ENCODE peak calls at places on chromosomes 1 and 21, in ten cellular contexts. One of them, this sample, is unnamed.

GRCh38 chr21:40386301-40386911 is 460.6 kb downstream of the DSCAM start:
- DNase-seq in IMR-90: no peak
- DNase-seq in CD8-positive, alpha-beta T cell: no peak
- DNase-seq in fibroblast of lung: no peak
- DNase-seq in brain microvascular endothelial cell: no peak
- DNase-seq in keratinocyte: no peak
- DNase-seq in stomach: peak
- DNase-seq in MM.1S: peak
- DNase-seq in tibial nerve: peak
- DNase-seq in A549: peak
- DNase-seq in this sample: peak

GRCh38 chr1:235758931-235759330 is 107.8 kb downstream of the LYST start:
- DNase-seq in A549: no peak
- DNase-seq in fibroblast of lung: no peak
- DNase-seq in tibial nerve: peak
- DNase-seq in brain microvascular endothelial cell: no peak
- DNase-seq in keratinocyte: no peak
- DNase-seq in CD8-positive, alpha-beta T cell: no peak
- DNase-seq in MM.1S: no peak
- DNase-seq in stomach: no peak
- DNase-seq in IMR-90: no peak
- DNase-seq in this sample: no peak

GRCh38 chr1:65412984-65413375 is 7.5 kb upstream of the LEPR start:
- DNase-seq in A549: no peak
- DNase-seq in IMR-90: peak
- DNase-seq in keratinocyte: no peak
- DNase-seq in stomach: no peak
- DNase-seq in tibial nerve: no peak
- DNase-seq in brain microvascular endothelial cell: peak
- DNase-seq in fibroblast of lung: no peak
- DNase-seq in MM.1S: no peak
- DNase-seq in CD8-positive, alpha-beta T cell: no peak
- DNase-seq in this sample: no peak

GRCh38 chr1:161215079-161215478 is at the start of gene FCER1G:
- DNase-seq in CD8-positive, alpha-beta T cell: no peak
- DNase-seq in keratinocyte: no peak
- DNase-seq in stomach: no peak
- DNase-seq in fibroblast of lung: no peak
- DNase-seq in tibial nerve: peak
- DNase-seq in brain microvascular endothelial cell: no peak
- DNase-seq in IMR-90: no peak
- DNase-seq in A549: no peak
- DNase-seq in MM.1S: no peak
- DNase-seq in this sample: peak

GRCh38 chr1:167439301-167439988 is 78.9 kb downstream of the CD247 start:
- DNase-seq in MM.1S: peak
- DNase-seq in A549: peak
- DNase-seq in stomach: no peak
- DNase-seq in keratinocyte: no peak
- DNase-seq in brain microvascular endothelial cell: peak
- DNase-seq in CD8-positive, alpha-beta T cell: peak
- DNase-seq in tibial nerve: no peak
- DNase-seq in fibroblast of lung: peak
- DNase-seq in IMR-90: peak
- DNase-seq in this sample: peak

GRCh38 chr1:31476891-31477846 is 64.2 kb downstream of the SERINC2 start:
- DNase-seq in keratinocyte: peak
- DNase-seq in stomach: no peak
- DNase-seq in CD8-positive, alpha-beta T cell: no peak
- DNase-seq in brain microvascular endothelial cell: no peak
- DNase-seq in IMR-90: no peak
- DNase-seq in A549: no peak
- DNase-seq in fibroblast of lung: no peak
- DNase-seq in MM.1S: peak
- DNase-seq in tibial nerve: no peak
- DNase-seq in this sample: no peak

GRCh38 chr1:115669002-115669673 is 27.4 kb downstream of the VANGL1 start:
- DNase-seq in CD8-positive, alpha-beta T cell: no peak
- DNase-seq in keratinocyte: no peak
- DNase-seq in MM.1S: no peak
- DNase-seq in A549: peak
- DNase-seq in stomach: no peak
- DNase-seq in tibial nerve: no peak
- DNase-seq in fibroblast of lung: peak
- DNase-seq in IMR-90: peak
- DNase-seq in brain microvascular endothelial cell: peak
- DNase-seq in this sample: no peak

GRCh38 chr1:53127546-53127945 is 14.9 kb downstream of the SLC1A7 start:
- DNase-seq in tibial nerve: no peak
- DNase-seq in stomach: no peak
- DNase-seq in CD8-positive, alpha-beta T cell: no peak
- DNase-seq in keratinocyte: no peak
- DNase-seq in A549: no peak
- DNase-seq in MM.1S: no peak
- DNase-seq in brain microvascular endothelial cell: no peak
- DNase-seq in IMR-90: peak
- DNase-seq in fibroblast of lung: no peak
- DNase-seq in this sample: no peak

GRCh38 chr1:87141556-87141955 is 187.1 kb upstream of the LMO4 start:
- DNase-seq in brain microvascular endothelial cell: no peak
- DNase-seq in tibial nerve: no peak
- DNase-seq in MM.1S: no peak
- DNase-seq in CD8-positive, alpha-beta T cell: no peak
- DNase-seq in keratinocyte: no peak
- DNase-seq in IMR-90: no peak
- DNase-seq in fibroblast of lung: no peak
- DNase-seq in A549: no peak
- DNase-seq in stomach: no peak
- DNase-seq in this sample: no peak

GRCh38 chr1:200628223-200628868 is 7.8 kb upstream of the KIF14 start:
- DNase-seq in MM.1S: peak
- DNase-seq in keratinocyte: no peak
- DNase-seq in CD8-positive, alpha-beta T cell: peak
- DNase-seq in stomach: no peak
- DNase-seq in IMR-90: no peak
- DNase-seq in fibroblast of lung: no peak
- DNase-seq in brain microvascular endothelial cell: no peak
- DNase-seq in A549: no peak
- DNase-seq in tibial nerve: no peak
- DNase-seq in this sample: no peak

GRCh38 chr1:207097871-207098324 is 6.1 kb upstream of the C4BPA start:
- DNase-seq in tibial nerve: no peak
- DNase-seq in brain microvascular endothelial cell: no peak
- DNase-seq in IMR-90: no peak
- DNase-seq in CD8-positive, alpha-beta T cell: no peak
- DNase-seq in keratinocyte: no peak
- DNase-seq in A549: no peak
- DNase-seq in fibroblast of lung: no peak
- DNase-seq in MM.1S: no peak
- DNase-seq in stomach: no peak
- DNase-seq in this sample: no peak

GRCh38 chr1:158507511-158507910 is 35.5 kb downstream of the OR10R2 start:
- DNase-seq in IMR-90: no peak
- DNase-seq in keratinocyte: no peak
- DNase-seq in fibroblast of lung: no peak
- DNase-seq in tibial nerve: no peak
- DNase-seq in MM.1S: no peak
- DNase-seq in CD8-positive, alpha-beta T cell: no peak
- DNase-seq in A549: no peak
- DNase-seq in brain microvascular endothelial cell: no peak
- DNase-seq in stomach: no peak
- DNase-seq in this sample: no peak

GRCh38 chr1:170218261-170218660 is 72.5 kb downstream of the NTMT2 start:
- DNase-seq in tibial nerve: no peak
- DNase-seq in CD8-positive, alpha-beta T cell: no peak
- DNase-seq in MM.1S: no peak
- DNase-seq in stomach: no peak
- DNase-seq in keratinocyte: no peak
- DNase-seq in A549: no peak
- DNase-seq in brain microvascular endothelial cell: no peak
- DNase-seq in IMR-90: peak
- DNase-seq in fibroblast of lung: no peak
- DNase-seq in this sample: no peak

GRCh38 chr21:18970941-18971340 is 567.4 kb upstream of the TMPRSS15 start:
- DNase-seq in IMR-90: no peak
- DNase-seq in stomach: no peak
- DNase-seq in keratinocyte: no peak
- DNase-seq in A549: no peak
- DNase-seq in fibroblast of lung: no peak
- DNase-seq in MM.1S: no peak
- DNase-seq in CD8-positive, alpha-beta T cell: no peak
- DNase-seq in brain microvascular endothelial cell: no peak
- DNase-seq in tibial nerve: no peak
- DNase-seq in this sample: no peak

GRCh38 chr1:65830306-65830705 is 37.6 kb downstream of the PDE4B start:
- DNase-seq in keratinocyte: no peak
- DNase-seq in stomach: no peak
- DNase-seq in brain microvascular endothelial cell: no peak
- DNase-seq in tibial nerve: no peak
- DNase-seq in IMR-90: peak
- DNase-seq in MM.1S: no peak
- DNase-seq in CD8-positive, alpha-beta T cell: no peak
- DNase-seq in A549: no peak
- DNase-seq in fibroblast of lung: no peak
- DNase-seq in this sample: no peak

GRCh38 chr21:34915364-34915834 is 133.7 kb downstream of the RUNX1 start:
- DNase-seq in fibroblast of lung: peak
- DNase-seq in IMR-90: peak
- DNase-seq in tibial nerve: no peak
- DNase-seq in stomach: no peak
- DNase-seq in brain microvascular endothelial cell: no peak
- DNase-seq in keratinocyte: peak
- DNase-seq in CD8-positive, alpha-beta T cell: no peak
- DNase-seq in MM.1S: no peak
- DNase-seq in A549: no peak
- DNase-seq in this sample: no peak

GRCh38 chr1:206608108-206608698 is 4.1 kb downstream of the EIF2D start:
- DNase-seq in MM.1S: peak
- DNase-seq in CD8-positive, alpha-beta T cell: peak
- DNase-seq in stomach: peak
- DNase-seq in keratinocyte: no peak
- DNase-seq in tibial nerve: peak
- DNase-seq in A549: peak
- DNase-seq in brain microvascular endothelial cell: peak
- DNase-seq in IMR-90: peak
- DNase-seq in fibroblast of lung: peak
- DNase-seq in this sample: no peak

GRCh38 chr21:41660748-41661147 is 106.1 kb downstream of the RIPK4 start:
- DNase-seq in MM.1S: no peak
- DNase-seq in IMR-90: no peak
- DNase-seq in stomach: no peak
- DNase-seq in CD8-positive, alpha-beta T cell: no peak
- DNase-seq in tibial nerve: no peak
- DNase-seq in keratinocyte: no peak
- DNase-seq in brain microvascular endothelial cell: no peak
- DNase-seq in fibroblast of lung: no peak
- DNase-seq in A549: no peak
- DNase-seq in this sample: no peak

GRCh38 chr1:102790997-102791396 is 317.3 kb downstream of the COL11A1 start:
- DNase-seq in stomach: no peak
- DNase-seq in brain microvascular endothelial cell: peak
- DNase-seq in IMR-90: no peak
- DNase-seq in CD8-positive, alpha-beta T cell: no peak
- DNase-seq in keratinocyte: no peak
- DNase-seq in A549: no peak
- DNase-seq in tibial nerve: no peak
- DNase-seq in fibroblast of lung: peak
- DNase-seq in MM.1S: no peak
- DNase-seq in this sample: no peak
- TF ChIP-seq CTCF in stomach: no peak
- TF ChIP-seq CTCF in brain microvascular endothelial cell: peak
- TF ChIP-seq CTCF in IMR-90: peak
- TF ChIP-seq CTCF in CD8-positive, alpha-beta T cell: no peak
- TF ChIP-seq CTCF in keratinocyte: no peak
- TF ChIP-seq CTCF in A549: no peak
- TF ChIP-seq CTCF in tibial nerve: no peak
- TF ChIP-seq CTCF in fibroblast of lung: peak
- TF ChIP-seq CTCF in MM.1S: no peak
- TF ChIP-seq CTCF in this sample: no peak

GRCh38 chr1:116914667-116915066 is 5.0 kb downstream of the PTGFRN start:
- DNase-seq in tibial nerve: no peak
- DNase-seq in MM.1S: no peak
- DNase-seq in keratinocyte: no peak
- DNase-seq in stomach: no peak
- DNase-seq in fibroblast of lung: no peak
- DNase-seq in IMR-90: no peak
- DNase-seq in brain microvascular endothelial cell: no peak
- DNase-seq in CD8-positive, alpha-beta T cell: no peak
- DNase-seq in A549: no peak
- DNase-seq in this sample: no peak
- H3K4me3 ChIP-seq in tibial nerve: no peak
- H3K4me3 ChIP-seq in MM.1S: no peak
- H3K4me3 ChIP-seq in keratinocyte: peak
- H3K4me3 ChIP-seq in stomach: peak
- H3K4me3 ChIP-seq in fibroblast of lung: no peak
- H3K4me3 ChIP-seq in IMR-90: no peak
- H3K4me3 ChIP-seq in brain microvascular endothelial cell: no peak
- H3K4me3 ChIP-seq in CD8-positive, alpha-beta T cell: no peak
- H3K4me3 ChIP-seq in A549: no peak
- H3K4me3 ChIP-seq in this sample: peak

DNA sequence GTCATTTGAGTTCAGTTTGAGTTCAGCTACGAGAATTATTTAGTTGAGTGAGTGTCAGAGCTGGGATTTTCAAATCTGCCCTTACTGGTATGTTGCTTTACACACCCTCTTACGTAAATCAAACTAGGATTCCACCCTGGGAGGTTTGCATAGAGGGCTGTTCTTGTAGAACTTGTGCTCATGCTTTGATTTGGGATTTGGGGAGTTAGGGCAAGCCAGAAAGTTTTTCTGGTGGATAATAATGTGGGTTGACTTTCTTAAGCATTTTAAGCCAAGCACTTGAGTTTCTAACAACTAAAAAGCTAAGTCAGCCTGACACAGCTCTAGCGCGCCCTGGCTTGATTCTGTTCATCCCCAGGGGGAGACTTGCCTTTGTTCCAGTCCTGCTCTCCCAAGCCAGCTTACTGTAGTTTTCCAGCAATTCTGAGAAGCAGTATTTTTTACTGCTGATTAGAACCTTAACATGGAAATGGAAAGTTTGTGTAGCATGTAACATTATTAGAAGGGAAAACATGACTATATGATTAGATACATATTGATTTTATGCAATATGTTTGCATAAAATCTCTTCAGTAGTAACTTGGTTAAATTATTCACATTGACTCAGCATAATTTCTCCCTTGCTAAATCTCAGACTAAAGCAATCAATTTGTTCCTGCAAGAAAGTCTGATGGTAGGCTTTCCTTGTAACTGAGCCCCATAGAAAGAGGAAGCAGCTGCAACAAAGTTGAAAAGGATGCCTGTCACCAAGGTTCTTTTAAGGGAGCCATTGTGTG is 11.1 kb upstream of the PGD start:
- DNase-seq in fibroblast of lung: peak
- DNase-seq in tibial nerve: peak
- DNase-seq in MM.1S: peak
- DNase-seq in stomach: no peak
- DNase-seq in brain microvascular endothelial cell: peak
- DNase-seq in IMR-90: peak
- DNase-seq in CD8-positive, alpha-beta T cell: no peak
- DNase-seq in keratinocyte: no peak
- DNase-seq in A549: peak
- DNase-seq in this sample: peak
- H3K27ac ChIP-seq in fibroblast of lung: peak
- H3K27ac ChIP-seq in tibial nerve: peak
- H3K27ac ChIP-seq in MM.1S: peak
- H3K27ac ChIP-seq in stomach: peak
- H3K27ac ChIP-seq in brain microvascular endothelial cell: peak
- H3K27ac ChIP-seq in IMR-90: peak
- H3K27ac ChIP-seq in CD8-positive, alpha-beta T cell: no peak
- H3K27ac ChIP-seq in keratinocyte: peak
- H3K27ac ChIP-seq in A549: peak
- H3K27ac ChIP-seq in this sample: peak

GRCh38 chr1:192749349-192749748 is 59.5 kb upstream of the RGS2 start:
- DNase-seq in fibroblast of lung: no peak
- DNase-seq in MM.1S: no peak
- DNase-seq in CD8-positive, alpha-beta T cell: no peak
- DNase-seq in A549: no peak
- DNase-seq in stomach: no peak
- DNase-seq in tibial nerve: no peak
- DNase-seq in IMR-90: no peak
- DNase-seq in keratinocyte: no peak
- DNase-seq in brain microvascular endothelial cell: no peak
- DNase-seq in this sample: no peak
- TF ChIP-seq CTCF in fibroblast of lung: no peak
- TF ChIP-seq CTCF in MM.1S: no peak
- TF ChIP-seq CTCF in CD8-positive, alpha-beta T cell: no peak
- TF ChIP-seq CTCF in A549: no peak
- TF ChIP-seq CTCF in stomach: no peak
- TF ChIP-seq CTCF in tibial nerve: no peak
- TF ChIP-seq CTCF in IMR-90: no peak
- TF ChIP-seq CTCF in keratinocyte: no peak
- TF ChIP-seq CTCF in brain microvascular endothelial cell: no peak
- TF ChIP-seq CTCF in this sample: no peak